ENCODE peak calls at places on chromosomes 1 and 21, in ten cellular contexts. O, C, K, V, F, J, Y, E, G and R are unnamed samples.

GRCh38 chr1:170426596-170426995 is 105.4 kb upstream of the GORAB start:
- DNase-seq in O (no peak), C (no peak), K (no peak), V (peak), F (no peak), J (no peak), Y (no peak), E (no peak), G (no peak), R (no peak)

GRCh38 chr1:198701250-198701649 is 62.4 kb downstream of the PTPRC start:
- DNase-seq in O (no peak), C (no peak), K (no peak), V (no peak), F (no peak), J (no peak), Y (no peak), E (no peak), G (no peak), R (no peak)

GRCh38 chr1:2921970-2922686 is 99.1 kb upstream of the ACTRT2 start:
- DNase-seq in O (peak), C (no peak), K (no peak), V (no peak), F (no peak), J (no peak), Y (peak), E (no peak), G (peak), R (no peak)

GRCh38 chr1:177355575-177355974 is 184.8 kb downstream of the BRINP2 start:
- DNase-seq in O (no peak), C (peak), K (no peak), V (peak), F (peak), J (no peak), Y (no peak), E (no peak), G (peak), R (no peak)

GRCh38 chr1:82279241-82279640 is 478.5 kb downstream of the ADGRL2 start:
- DNase-seq in O (no peak), C (no peak), K (no peak), V (no peak), F (no peak), J (no peak), Y (no peak), E (no peak), G (no peak), R (no peak)

GRCh38 chr1:89288051-89288340 is 15.3 kb upstream of the GBP5 start:
- DNase-seq in O (no peak), C (no peak), K (no peak), V (no peak), F (no peak), J (no peak), Y (no peak), E (no peak), G (no peak), R (no peak)

GRCh38 chr1:23585321-23586022 is 26.2 kb upstream of the ID3 start:
- DNase-seq in O (no peak), C (no peak), K (no peak), V (no peak), F (peak), J (peak), Y (no peak), E (no peak), G (peak), R (no peak)

GRCh38 chr1:27632387-27633297 is 2.3 kb downstream of the FGR start:
- DNase-seq in O (no peak), C (no peak), K (no peak), V (no peak), F (no peak), J (no peak), Y (no peak), E (peak), G (no peak), R (no peak)

GRCh38 chr1:175918364-175918801 is 175.0 kb upstream of the TNR start:
- DNase-seq in O (no peak), C (no peak), K (no peak), V (no peak), F (no peak), J (no peak), Y (no peak), E (no peak), G (no peak), R (no peak)

GRCh38 chr1:233912909-233913308 is 8.4 kb downstream of the SLC35F3 start:
- DNase-seq in O (no peak), C (no peak), K (no peak), V (no peak), F (no peak), J (no peak), Y (no peak), E (no peak), G (no peak), R (no peak)

GRCh38 chr1:1462318-1462966 is 9.1 kb upstream of the ATAD3B start:
- DNase-seq in O (no peak), C (no peak), K (no peak), V (no peak), F (no peak), J (no peak), Y (no peak), E (peak), G (peak), R (no peak)

GRCh38 chr1:207830788-207831187 is 78.9 kb downstream of the CD46 start:
- DNase-seq in O (no peak), C (no peak), K (no peak), V (no peak), F (no peak), J (no peak), Y (no peak), E (no peak), G (peak), R (no peak)

GRCh38 chr1:173430707-173431662 is 46.1 kb upstream of the PRDX6 start:
- DNase-seq in O (peak), C (peak), K (peak), V (peak), F (peak), J (peak), Y (peak), E (peak), G (peak), R (peak)

GRCh38 chr21:37006521-37007291 is at the start of gene RIPPLY3:
- DNase-seq in O (no peak), C (no peak), K (no peak), V (peak), F (peak), J (no peak), Y (no peak), E (peak), G (no peak), R (no peak)

GRCh38 chr21:45947716-45948255 is 33.8 kb upstream of the COL6A1 start:
- DNase-seq in O (no peak), C (no peak), K (no peak), V (no peak), F (no peak), J (no peak), Y (no peak), E (no peak), G (no peak), R (no peak)

GRCh38 chr1:16371725-16372124 is 4.7 kb downstream of the SZRD1 start:
- DNase-seq in O (no peak), C (no peak), K (peak), V (no peak), F (peak), J (no peak), Y (no peak), E (no peak), G (no peak), R (no peak)

GRCh38 chr1:37723072-37723389 is 30.7 kb downstream of the CDCA8 start:
- DNase-seq in O (no peak), C (no peak), K (no peak), V (no peak), F (no peak), J (no peak), Y (no peak), E (no peak), G (no peak), R (no peak)

GRCh38 chr1:242430956-242431355 is 93.5 kb downstream of the PLD5 start:
- DNase-seq in O (no peak), C (no peak), K (no peak), V (no peak), F (no peak), J (no peak), Y (no peak), E (no peak), G (no peak), R (no peak)

GRCh38 chr1:242427519-242427918 is 97.0 kb downstream of the PLD5 start:
- DNase-seq in O (no peak), C (no peak), K (no peak), V (no peak), F (no peak), J (no peak), Y (no peak), E (no peak), G (no peak), R (no peak)

GRCh38 chr1:242428403-242429190 is 95.9 kb downstream of the PLD5 start:
- DNase-seq in O (no peak), C (no peak), K (no peak), V (no peak), F (no peak), J (no peak), Y (no peak), E (no peak), G (no peak), R (no peak)

GRCh38 chr1:242426271-242426905 is 98.1 kb downstream of the PLD5 start:
- DNase-seq in O (no peak), C (no peak), K (no peak), V (no peak), F (no peak), J (no peak), Y (no peak), E (no peak), G (no peak), R (no peak)

DNA sequence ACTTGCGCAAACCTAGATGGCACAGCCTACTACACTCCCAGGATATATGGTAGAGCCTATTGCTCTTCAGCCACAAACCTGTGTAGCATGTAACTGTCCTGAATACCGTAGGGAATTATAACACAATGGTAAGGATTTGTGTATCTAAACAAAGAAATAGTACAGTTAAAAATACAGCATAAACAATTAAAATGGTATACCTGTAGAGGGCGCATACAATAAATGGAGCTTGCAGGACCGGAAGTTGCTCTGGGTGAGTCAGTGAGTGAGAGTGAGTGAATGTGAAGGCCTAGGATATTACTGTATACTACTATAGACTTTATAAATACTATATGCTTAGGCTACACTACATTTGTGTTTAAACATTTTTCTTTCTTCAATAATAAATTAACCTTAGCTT is 99.3 kb downstream of the PLD5 start:
- DNase-seq in O (no peak), C (no peak), K (no peak), V (no peak), F (no peak), J (no peak), Y (no peak), E (no peak), G (no peak), R (no peak)
- TF ChIP-seq CTCF in O (no peak), C (peak), K (no peak), V (no peak), F (no peak), J (peak), Y (no peak), E (no peak), G (no peak), R (no peak)

GRCh38 chr1:6274102-6274501 is 13.2 kb upstream of the GPR153 start:
- DNase-seq in O (no peak), C (no peak), K (peak), V (no peak), F (no peak), J (no peak), Y (no peak), E (no peak), G (no peak), R (no peak)

GRCh38 chr1:6275826-6276764 is 15.2 kb upstream of the GPR153 start:
- DNase-seq in O (no peak), C (peak), K (no peak), V (no peak), F (peak), J (peak), Y (no peak), E (no peak), G (peak), R (no peak)

GRCh38 chr1:6272476-6273270 is 11.8 kb upstream of the GPR153 start:
- DNase-seq in O (no peak), C (no peak), K (no peak), V (peak), F (no peak), J (no peak), Y (no peak), E (no peak), G (no peak), R (no peak)

GRCh38 chr1:6273380-6273891 is 12.5 kb upstream of the GPR153 start:
- DNase-seq in O (no peak), C (peak), K (peak), V (no peak), F (peak), J (peak), Y (no peak), E (no peak), G (no peak), R (no peak)

GRCh38 chr1:6274622-6275139 is 13.8 kb upstream of the GPR153 start:
- DNase-seq in O (no peak), C (no peak), K (no peak), V (no peak), F (no peak), J (no peak), Y (no peak), E (no peak), G (no peak), R (no peak)
- TF ChIP-seq CTCF in O (no peak), C (no peak), K (no peak), V (no peak), F (no peak), J (no peak), Y (no peak), E (no peak), G (no peak), R (no peak)

GRCh38 chr1:150869683-150870082 is 6.7 kb downstream of the ARNT start:
- DNase-seq in O (no peak), C (no peak), K (no peak), V (no peak), F (no peak), J (no peak), Y (no peak), E (no peak), G (no peak), R (no peak)

DNA sequence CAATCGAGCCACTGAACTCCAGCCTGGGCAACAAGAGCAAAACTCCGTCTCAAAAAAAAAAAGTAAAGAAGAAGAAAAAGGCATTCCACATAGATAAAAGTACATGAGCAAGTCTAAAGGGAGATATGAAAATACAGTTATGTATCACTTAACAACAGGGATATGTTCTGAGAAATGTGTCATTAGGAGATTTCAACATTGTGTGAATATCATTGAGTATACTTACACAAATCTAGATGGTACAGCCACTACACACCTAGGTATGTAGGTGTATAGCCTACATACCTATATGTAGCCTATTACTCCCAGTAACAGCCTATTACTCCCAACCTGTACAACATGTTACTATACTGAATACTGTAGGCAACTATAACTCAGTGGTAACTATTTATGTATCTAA is 12.6 kb downstream of the ARNT start:
- DNase-seq in O (no peak), C (no peak), K (no peak), V (no peak), F (no peak), J (no peak), Y (no peak), E (no peak), G (no peak), R (no peak)
- TF ChIP-seq CTCF in O (no peak), C (no peak), K (no peak), V (no peak), F (no peak), J (no peak), Y (no peak), E (no peak), G (no peak), R (no peak)

DNA sequence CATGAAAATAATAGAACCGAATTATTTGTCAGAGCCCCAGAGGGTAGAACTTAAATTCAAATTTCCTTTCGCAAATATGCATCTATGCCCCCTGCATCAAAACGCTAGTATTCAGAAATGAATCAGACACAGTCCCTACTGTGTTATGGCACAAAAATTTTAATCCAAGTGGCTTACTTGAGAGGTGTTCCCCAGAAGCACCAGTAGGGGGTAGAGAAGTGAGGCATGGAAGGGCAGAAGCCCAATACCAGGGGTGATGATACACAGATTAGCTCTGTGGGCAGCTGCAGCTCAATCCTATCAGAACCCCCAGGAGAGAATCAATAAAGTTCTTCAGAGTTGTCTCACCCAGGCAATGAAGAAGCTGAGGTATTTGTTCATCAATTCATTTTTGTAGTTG is 342.2 kb downstream of the OMA1 start:
- DNase-seq in O (no peak), C (no peak), K (no peak), V (peak), F (no peak), J (no peak), Y (no peak), E (no peak), G (no peak), R (no peak)
- TF ChIP-seq CTCF in O (no peak), C (peak), K (no peak), V (peak), F (no peak), J (peak), Y (no peak), E (no peak), G (no peak), R (no peak)

DNA sequence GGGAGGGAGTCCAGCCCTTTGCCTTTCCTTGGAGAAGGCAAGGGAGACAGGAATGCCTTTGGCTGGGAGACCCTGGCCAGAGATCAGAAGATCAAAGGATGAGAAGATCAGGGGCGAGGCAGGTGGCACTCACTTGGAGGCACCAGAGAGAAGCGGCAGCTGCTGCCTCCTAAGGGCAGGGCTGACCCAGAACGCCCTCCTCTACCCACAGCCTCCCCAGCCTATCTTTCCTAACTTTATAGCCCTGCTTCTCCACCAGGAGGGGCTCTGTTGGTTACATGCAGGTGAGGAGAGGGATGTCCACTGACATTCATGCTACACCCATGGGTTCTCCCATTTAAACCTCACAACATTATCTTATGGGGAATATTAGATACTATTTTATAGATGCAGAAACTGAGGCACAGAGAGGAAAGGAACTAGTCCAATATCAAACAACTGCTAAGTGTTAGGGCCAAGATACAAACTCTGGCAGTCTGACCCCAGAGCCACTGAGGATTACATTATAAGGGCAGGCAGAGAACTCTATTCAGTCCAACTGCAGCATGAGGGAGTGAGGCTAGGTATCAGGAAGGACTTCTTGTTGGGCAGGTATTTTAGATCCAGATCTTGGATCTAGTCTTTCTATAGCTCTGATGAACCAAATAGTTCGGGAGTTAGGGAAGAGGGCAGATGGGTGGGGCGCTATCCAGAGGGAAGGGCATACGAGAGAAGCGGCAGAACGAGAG is 19.9 kb downstream of the LGR6 start:
- DNase-seq in O (no peak), C (no peak), K (no peak), V (peak), F (no peak), J (no peak), Y (no peak), E (no peak), G (no peak), R (no peak)
- TF ChIP-seq CTCF in O (no peak), C (peak), K (no peak), V (no peak), F (peak), J (peak), Y (no peak), E (no peak), G (no peak), R (no peak)

GRCh38 chr1:223709598-223709997 is 2.7 kb upstream of the CAPN2 start:
- DNase-seq in O (no peak), C (no peak), K (no peak), V (no peak), F (no peak), J (no peak), Y (no peak), E (no peak), G (no peak), R (no peak)
- TF ChIP-seq CTCF in O (no peak), C (peak), K (no peak), V (no peak), F (peak), J (peak), Y (no peak), E (no peak), G (peak), R (no peak)

DNA sequence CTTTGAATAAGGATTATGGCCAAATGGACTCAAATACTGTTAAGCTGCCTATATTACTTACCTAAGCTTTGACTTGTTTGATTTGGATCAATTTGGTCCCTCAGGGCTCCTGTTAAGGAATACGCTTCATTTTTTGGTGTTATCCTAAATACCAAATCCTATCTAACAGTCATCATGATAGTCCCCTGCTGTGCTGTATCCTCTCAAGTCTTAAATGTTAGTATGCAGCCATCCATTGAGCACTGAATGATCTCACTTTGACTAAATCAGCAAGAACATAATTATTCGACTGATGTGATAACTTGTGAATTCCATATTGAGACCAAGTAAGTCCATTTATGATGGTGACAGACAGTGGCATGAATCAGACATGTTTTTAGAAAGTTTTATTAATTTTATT is 53.1 kb upstream of the ATF3 start:
- DNase-seq in O (no peak), C (no peak), K (no peak), V (no peak), F (no peak), J (no peak), Y (no peak), E (no peak), G (no peak), R (no peak)
- TF ChIP-seq CTCF in O (no peak), C (no peak), K (no peak), V (no peak), F (no peak), J (no peak), Y (no peak), E (no peak), G (no peak), R (no peak)

GRCh38 chr1:63087966-63088365 is 234.4 kb upstream of the FOXD3 start:
- DNase-seq in O (no peak), C (no peak), K (peak), V (peak), F (peak), J (no peak), Y (no peak), E (no peak), G (no peak), R (no peak)
- TF ChIP-seq CTCF in O (no peak), C (peak), K (peak), V (no peak), F (peak), J (no peak), Y (no peak), E (no peak), G (no peak), R (no peak)

GRCh38 chr21:30251781-30252180 is 31.0 kb downstream of the KRTAP24-1 start:
- DNase-seq in O (no peak), C (no peak), K (no peak), V (no peak), F (no peak), J (no peak), Y (no peak), E (no peak), G (no peak), R (no peak)

GRCh38 chr21:30255679-30256078 is 27.1 kb downstream of the KRTAP24-1 start:
- DNase-seq in O (no peak), C (no peak), K (no peak), V (no peak), F (no peak), J (no peak), Y (no peak), E (no peak), G (no peak), R (no peak)

GRCh38 chr21:30256100-30256499 is 26.6 kb downstream of the KRTAP24-1 start:
- DNase-seq in O (no peak), C (no peak), K (no peak), V (no peak), F (no peak), J (no peak), Y (no peak), E (no peak), G (no peak), R (no peak)

GRCh38 chr21:30257773-30258172 is 25.0 kb downstream of the KRTAP24-1 start:
- DNase-seq in O (no peak), C (no peak), K (no peak), V (peak), F (peak), J (no peak), Y (no peak), E (no peak), G (no peak), R (no peak)
- TF ChIP-seq CTCF in O (no peak), C (peak), K (no peak), V (peak), F (no peak), J (peak), Y (no peak), E (no peak), G (peak), R (peak)